ENCODE peak calls at places on chromosomes 1 and 21, in six cellular contexts. C is ovary, K is A549, P is IMR-90, Q is breast epithelium, R is thyroid gland. M is an unnamed sample.

GRCh38 chr1:200362421-200362820 is 47.4 kb downstream of the ZNF281 start:
- DNase-seq in Q (no peak), C (no peak), K (no peak), R (no peak), P (no peak), M (no peak)

GRCh38 chr21:46294647-46295176 is 8.6 kb downstream of the YBEY start:
- DNase-seq in C (no peak), K (no peak), P (peak), R (no peak), Q (no peak), M (peak)

GRCh38 chr1:247812637-247813036 is 11.3 kb downstream of the OR14A16 start:
- DNase-seq in R (no peak), Q (no peak), C (no peak), P (no peak), K (no peak), M (no peak)

GRCh38 chr1:222464841-222465210 is 83.1 kb downstream of the HHIPL2 start:
- DNase-seq in Q (no peak), P (peak), K (peak), R (peak), C (peak), M (no peak)

GRCh38 chr1:110076789-110077500 is 6.5 kb upstream of the ALX3 start:
- DNase-seq in K (no peak), P (no peak), Q (no peak), C (no peak), R (peak), M (no peak)

GRCh38 chr1:160522622-160523345 is at the start of gene SLAMF6:
- DNase-seq in R (no peak), C (no peak), Q (no peak), P (no peak), K (no peak), M (no peak)

GRCh38 chr1:246435421-246436041 is 71.5 kb downstream of the SMYD3 start:
- DNase-seq in R (no peak), Q (no peak), C (no peak), P (peak), K (no peak), M (no peak)

GRCh38 chr1:46616277-46617107 is at the start of gene MOB3C:
- DNase-seq in C (peak), P (peak), Q (peak), K (peak), R (peak), M (peak)

GRCh38 chr1:172351347-172351746 is 69.1 kb upstream of the C1orf105 start:
- DNase-seq in Q (no peak), P (peak), R (peak), K (no peak), C (no peak), M (no peak)

GRCh38 chr1:227082999-227083746 is 143.1 kb downstream of the COQ8A start:
- DNase-seq in P (no peak), C (no peak), Q (no peak), R (no peak), K (no peak), M (no peak)

GRCh38 chr1:33460947-33461629 is 11.4 kb upstream of the ZSCAN20 start:
- DNase-seq in K (no peak), P (no peak), C (no peak), Q (no peak), R (peak), M (no peak)

GRCh38 chr1:14027099-14027498 is 327.1 kb downstream of the PRDM2 start:
- DNase-seq in R (no peak), P (no peak), K (no peak), C (no peak), Q (no peak), M (no peak)

GRCh38 chr21:33976082-33976979 is 60.7 kb upstream of the ATP5PO start:
- DNase-seq in K (peak), P (peak), Q (no peak), R (no peak), C (no peak), M (peak)

GRCh38 chr1:233738850-233739249 is 124.9 kb downstream of the KCNK1 start:
- DNase-seq in P (no peak), K (no peak), R (no peak), C (no peak), Q (no peak), M (no peak)

GRCh38 chr1:67290236-67290635 is 17.4 kb upstream of the IL12RB2 start:
- DNase-seq in Q (no peak), P (no peak), K (no peak), C (no peak), R (no peak), M (no peak)

GRCh38 chr1:92476071-92476607 is 10.6 kb downstream of the GFI1 start:
- DNase-seq in Q (no peak), C (no peak), R (no peak), P (no peak), K (no peak), M (no peak)

GRCh38 chr1:201763439-201764140 is 65.4 kb upstream of the IPO9 start:
- DNase-seq in Q (no peak), C (no peak), P (peak), K (no peak), R (no peak), M (no peak)

GRCh38 chr21:46064870-46065214 is 33.1 kb upstream of the COL6A2 start:
- DNase-seq in K (no peak), R (no peak), P (no peak), C (no peak), Q (peak), M (no peak)

GRCh38 chr1:43443197-43443946 is 10.4 kb downstream of the HYI start:
- DNase-seq in K (no peak), Q (peak), R (no peak), P (no peak), C (peak), M (no peak)

GRCh38 chr1:222754386-222755139 is 17.6 kb downstream of the FAM177B start:
- DNase-seq in R (peak), Q (no peak), K (no peak), P (peak), C (no peak), M (peak)

GRCh38 chr1:221994939-221995338 is 253.1 kb upstream of the DUSP10 start:
- DNase-seq in C (no peak), P (peak), Q (no peak), K (no peak), R (no peak), M (no peak)

GRCh38 chr21:41318218-41318617 is 1.6 kb downstream of the FAM3B start:
- DNase-seq in R (no peak), Q (no peak), K (no peak), P (no peak), C (no peak), M (no peak)

GRCh38 chr1:180600301-180600700 is 31.5 kb upstream of the XPR1 start:
- DNase-seq in K (no peak), C (no peak), Q (no peak), R (no peak), P (no peak), M (no peak)

GRCh38 chr1:77874804-77875445 is 13.5 kb upstream of the NEXN start:
- DNase-seq in Q (no peak), R (no peak), K (no peak), C (no peak), P (peak), M (no peak)

GRCh38 chr1:178918955-178919354 is 48.1 kb upstream of the ANGPTL1 start:
- DNase-seq in C (peak), P (no peak), R (peak), Q (no peak), K (no peak), M (no peak)

GRCh38 chr1:28282426-28283407 is 23.4 kb downstream of the SESN2 start:
- DNase-seq in C (no peak), R (no peak), Q (no peak), K (no peak), P (no peak), M (no peak)

GRCh38 chr21:46096997-46097825 is 701 bp upstream of the COL6A2 start:
- DNase-seq in K (no peak), P (no peak), Q (peak), R (peak), C (peak), M (peak)

GRCh38 chr1:161962094-161962887 is 61.4 kb downstream of the OLFML2B start:
- DNase-seq in R (no peak), Q (no peak), P (peak), K (no peak), C (no peak), M (no peak)

GRCh38 chr1:16114527-16115467 is 41.1 kb downstream of the EPHA2 start:
- DNase-seq in Q (no peak), P (no peak), R (no peak), K (no peak), C (peak), M (no peak)

GRCh38 chr1:222250376-222250775 is 297.5 kb downstream of the HHIPL2 start:
- DNase-seq in C (no peak), K (no peak), R (no peak), P (peak), Q (no peak), M (no peak)

GRCh38 chr1:40906781-40907400 is 44.7 kb upstream of the CITED4 start:
- DNase-seq in Q (no peak), R (no peak), K (no peak), C (no peak), P (no peak), M (no peak)

GRCh38 chr21:25396135-25396711 is 211.1 kb downstream of the MRPL39 start:
- DNase-seq in Q (no peak), R (no peak), C (no peak), K (no peak), P (no peak), M (no peak)

GRCh38 chr21:26850116-26850643 is 5.0 kb upstream of the ADAMTS1 start:
- DNase-seq in R (peak), Q (no peak), K (no peak), C (no peak), P (peak), M (no peak)

GRCh38 chr1:159920651-159921050 is 4.7 kb downstream of the TAGLN2 start:
- DNase-seq in R (no peak), K (no peak), Q (no peak), P (no peak), C (no peak), M (no peak)

DNA sequence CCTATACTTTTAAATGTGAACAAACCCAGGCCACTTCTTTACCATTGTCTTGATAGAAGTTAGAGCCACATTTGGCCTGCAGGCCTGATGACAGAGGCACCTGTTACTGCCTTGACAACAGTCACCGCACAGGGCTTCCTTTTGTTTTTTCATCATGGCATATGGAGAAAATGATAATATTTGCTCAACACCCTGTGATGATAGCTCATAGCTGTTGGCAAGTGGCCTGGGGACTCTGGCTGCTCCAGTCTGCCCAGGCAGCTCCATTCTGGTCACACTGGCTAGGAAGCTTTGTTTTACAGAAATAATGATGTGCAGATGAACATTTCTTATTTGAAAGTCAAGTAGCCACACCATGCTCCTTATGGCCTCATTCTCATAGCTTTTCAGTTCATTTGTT is 89.6 kb upstream of the GPR88 start:
- DNase-seq in K (no peak), C (no peak), Q (peak), R (no peak), P (no peak), M (no peak)
- TF ChIP-seq CTCF in K (no peak), C (no peak), Q (no peak), R (no peak), P (no peak), M (no peak)

DNA sequence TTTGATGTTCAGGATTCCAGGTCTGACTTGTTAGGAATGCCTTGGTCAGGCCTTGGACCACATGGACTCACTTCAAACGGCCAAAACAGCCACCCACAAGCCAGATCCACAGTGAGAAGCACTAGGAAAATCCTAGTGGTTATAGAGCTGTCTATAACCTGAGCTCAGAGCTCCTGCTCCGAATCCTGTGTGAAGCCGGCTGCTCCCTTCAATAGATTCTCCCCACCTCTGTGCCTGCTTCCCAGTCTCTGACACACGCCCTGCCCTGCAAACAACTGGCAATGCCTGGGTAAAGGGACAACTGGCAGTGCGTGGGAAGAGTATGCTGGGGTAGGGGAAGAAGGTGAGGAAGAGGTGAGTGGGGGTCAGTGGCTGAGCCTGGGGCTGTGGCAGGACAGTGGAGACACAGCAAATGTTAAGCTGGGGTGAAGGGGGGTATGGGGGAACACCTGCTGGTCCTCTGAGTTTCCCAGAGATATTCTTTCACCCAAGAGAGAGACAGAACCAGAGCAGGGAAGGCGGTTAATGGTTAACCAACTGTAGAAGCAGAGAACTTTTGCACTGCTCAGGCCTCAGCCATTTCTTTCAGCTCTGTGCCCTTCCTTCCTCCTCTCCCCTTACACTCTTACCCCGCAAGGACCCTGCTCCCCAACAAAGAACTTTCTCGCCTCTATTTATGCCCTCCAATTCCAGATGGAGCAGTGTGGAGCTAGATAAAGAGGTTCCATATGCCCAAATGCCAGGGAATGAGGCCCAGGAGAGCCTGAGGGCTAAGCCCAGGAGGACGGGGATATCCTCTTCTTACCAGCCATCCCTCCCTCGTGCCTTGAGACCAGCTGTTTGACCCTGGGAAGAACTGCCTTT is 4.4 kb downstream of the PLXNA2 start:
- DNase-seq in Q (no peak), R (no peak), K (no peak), C (peak), P (no peak), M (no peak)
- H3K4me3 ChIP-seq in Q (no peak), R (no peak), K (no peak), C (no peak), P (no peak), M (no peak)

GRCh38 chr1:186636786-186637185 is 43.4 kb downstream of the PTGS2 start:
- DNase-seq in Q (no peak), K (no peak), P (no peak), R (no peak), C (no peak), M (no peak)

GRCh38 chr1:186629341-186629740 is 50.9 kb downstream of the PTGS2 start:
- DNase-seq in P (no peak), R (no peak), K (no peak), C (no peak), Q (no peak), M (no peak)

GRCh38 chr1:186634511-186634910 is 45.7 kb downstream of the PTGS2 start:
- DNase-seq in Q (no peak), P (no peak), C (no peak), R (no peak), K (no peak), M (no peak)

GRCh38 chr1:186628910-186629309 is 51.3 kb downstream of the PTGS2 start:
- DNase-seq in K (no peak), R (no peak), P (no peak), Q (no peak), C (no peak), M (no peak)

GRCh38 chr1:186633101-186633500 is 47.1 kb downstream of the PTGS2 start:
- DNase-seq in Q (no peak), C (no peak), K (no peak), R (no peak), P (no peak), M (no peak)
- TF ChIP-seq POLR2A in Q (no peak), C (no peak), K (no peak), R (no peak), P (no peak), M (no peak)

DNA sequence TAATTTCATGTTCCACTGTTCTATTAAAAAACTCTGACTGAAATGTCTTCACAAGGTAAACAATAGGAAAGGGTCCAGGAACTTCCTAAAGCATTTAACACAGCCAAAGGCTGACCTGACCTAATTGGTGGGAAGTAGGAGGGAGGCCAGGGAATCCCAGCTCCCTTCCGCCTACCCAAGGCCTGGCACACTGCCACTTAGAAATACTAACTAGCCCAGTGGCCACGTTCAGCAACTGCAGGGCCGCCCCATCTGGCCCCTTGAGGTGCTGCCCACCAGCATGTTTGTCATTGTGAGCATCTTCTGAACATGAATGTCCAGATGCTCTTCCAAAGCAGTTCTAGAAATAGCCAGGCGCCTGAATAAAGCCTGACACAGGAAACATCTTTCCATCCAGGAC is 44.7 kb upstream of the BCL9 start:
- DNase-seq in C (peak), K (peak), R (no peak), Q (no peak), P (peak), M (no peak)
- TF ChIP-seq CTCF in C (no peak), K (no peak), R (no peak), Q (no peak), P (peak), M (no peak)

GRCh38 chr1:19759740-19760089 is 40.0 kb downstream of the TMCO4 start:
- DNase-seq in Q (no peak), K (no peak), P (peak), R (no peak), C (no peak), M (no peak)

GRCh38 chr1:19754482-19754881 is 45.2 kb downstream of the TMCO4 start:
- DNase-seq in C (no peak), P (no peak), K (no peak), R (no peak), Q (no peak), M (no peak)

GRCh38 chr1:19758227-19758830 is 41.4 kb downstream of the TMCO4 start:
- DNase-seq in C (no peak), R (no peak), K (no peak), Q (no peak), P (peak), M (no peak)

GRCh38 chr1:19756480-19756879 is 43.2 kb downstream of the TMCO4 start:
- DNase-seq in Q (no peak), C (no peak), R (no peak), K (no peak), P (no peak), M (no peak)

DNA sequence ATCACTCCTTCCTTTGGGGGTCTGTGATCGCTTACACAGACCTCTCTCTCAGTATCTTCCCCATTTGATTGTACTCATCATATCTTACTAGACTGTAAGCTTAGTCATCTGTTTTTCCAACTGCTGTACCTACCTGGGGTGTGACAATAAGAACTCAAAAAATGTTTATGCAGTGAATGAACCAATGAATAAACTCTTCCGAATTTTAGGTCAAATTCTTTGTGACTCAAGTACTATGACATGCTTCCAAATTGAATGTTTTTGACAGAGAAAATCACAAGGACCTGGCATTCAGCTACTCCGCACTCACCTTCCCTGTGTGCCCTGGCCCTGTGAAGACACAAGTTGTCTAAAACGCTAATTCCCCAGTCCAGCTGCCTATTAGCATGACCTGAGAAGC is 42.1 kb downstream of the TMCO4 start:
- DNase-seq in K (no peak), P (no peak), Q (no peak), R (no peak), C (no peak), M (no peak)
- H3K4me3 ChIP-seq in K (no peak), P (no peak), Q (no peak), R (no peak), C (no peak), M (no peak)

GRCh38 chr1:214440219-214440965 is 111.0 kb downstream of the PTPN14 start:
- DNase-seq in P (no peak), R (no peak), K (no peak), C (no peak), Q (no peak), M (no peak)

GRCh38 chr1:214441119-214441518 is 110.3 kb downstream of the PTPN14 start:
- DNase-seq in Q (no peak), P (peak), R (no peak), K (no peak), C (no peak), M (no peak)

GRCh38 chr1:214438059-214438458 is 113.3 kb downstream of the PTPN14 start:
- DNase-seq in C (peak), Q (no peak), K (no peak), P (no peak), R (no peak), M (no peak)

GRCh38 chr1:214438530-214438929 is 112.9 kb downstream of the PTPN14 start:
- DNase-seq in K (no peak), C (no peak), P (no peak), R (no peak), Q (no peak), M (no peak)

DNA sequence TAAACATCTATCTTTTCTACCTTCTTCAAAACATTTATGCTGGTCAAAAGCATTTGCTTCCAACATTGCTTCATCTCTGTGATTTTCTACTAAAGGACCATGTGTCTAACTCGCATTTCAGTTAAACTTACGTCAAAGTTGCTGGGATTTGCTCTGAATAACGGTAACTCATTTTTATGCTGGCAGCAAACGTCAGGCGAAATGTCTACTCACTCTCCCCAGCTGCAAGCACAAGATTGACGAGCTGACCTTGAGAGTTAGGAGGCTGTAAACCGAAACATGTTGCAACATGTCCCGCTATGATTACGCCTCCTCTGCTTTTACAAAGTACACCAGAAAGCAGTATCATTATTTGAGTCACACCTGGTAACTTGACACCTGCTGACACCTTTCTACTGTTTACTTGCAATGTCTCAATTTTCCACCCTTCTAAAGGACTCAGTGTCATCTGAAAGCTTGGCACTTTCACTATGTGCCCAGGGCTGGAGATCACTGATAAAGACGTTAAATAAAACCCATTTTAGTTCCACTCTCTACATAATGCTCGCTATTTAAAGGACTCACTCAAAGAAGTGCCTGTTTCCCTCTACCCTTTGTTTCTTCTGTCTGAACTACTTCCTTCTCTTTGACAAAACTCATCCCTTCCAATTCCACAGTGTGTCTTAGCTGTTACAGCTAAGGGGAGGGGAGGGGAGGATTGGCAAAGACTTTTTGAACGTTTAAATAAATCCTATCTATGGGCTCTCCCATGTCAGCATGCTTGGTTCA is 111.9 kb downstream of the PTPN14 start:
- DNase-seq in C (peak), Q (no peak), P (peak), K (no peak), R (no peak), M (no peak)
- TF ChIP-seq POLR2A in C (no peak), Q (no peak), P (no peak), K (no peak), R (no peak), M (no peak)

M was measured in lower leg skin.